ENCODE peak calls at places on chromosomes 3 and 15, in six cellular contexts. One of them, this sample, is unnamed.

GRCh38 chr15:73722425-73722824 is 30.7 kb downstream of the INSYN1 start:
- DNase-seq in fibroblast of mammary gland: no peak
- DNase-seq in NCI-H1105 treated with DMSO at 0.1 percent for 48 hours: no peak
- DNase-seq in GM12865: no peak
- DNase-seq in SK-N-MC: no peak
- DNase-seq in NCI-H2081: no peak
- DNase-seq in this sample: no peak

GRCh38 chr3:148074916-148075315 is 622.8 kb upstream of the AGTR1 start:
- DNase-seq in fibroblast of mammary gland: no peak
- DNase-seq in NCI-H1105 treated with DMSO at 0.1 percent for 48 hours: peak
- DNase-seq in GM12865: no peak
- DNase-seq in SK-N-MC: no peak
- DNase-seq in NCI-H2081: peak
- DNase-seq in this sample: no peak

GRCh38 chr3:170473358-170473757 is 54.7 kb downstream of the CLDN11 start:
- DNase-seq in fibroblast of mammary gland: no peak
- DNase-seq in NCI-H1105 treated with DMSO at 0.1 percent for 48 hours: no peak
- DNase-seq in GM12865: no peak
- DNase-seq in SK-N-MC: no peak
- DNase-seq in NCI-H2081: no peak
- DNase-seq in this sample: no peak

GRCh38 chr15:59501531-59502113 is 63.6 kb downstream of the FAM81A start:
- DNase-seq in fibroblast of mammary gland: peak
- DNase-seq in NCI-H1105 treated with DMSO at 0.1 percent for 48 hours: peak
- DNase-seq in GM12865: peak
- DNase-seq in SK-N-MC: peak
- DNase-seq in NCI-H2081: no peak
- DNase-seq in this sample: no peak

GRCh38 chr3:183131735-183132134 is 30.8 kb downstream of the LAMP3 start:
- DNase-seq in fibroblast of mammary gland: peak
- DNase-seq in NCI-H1105 treated with DMSO at 0.1 percent for 48 hours: no peak
- DNase-seq in GM12865: no peak
- DNase-seq in SK-N-MC: no peak
- DNase-seq in NCI-H2081: no peak
- DNase-seq in this sample: no peak

GRCh38 chr3:126450744-126451143 is 24.9 kb downstream of the ZXDC start:
- DNase-seq in fibroblast of mammary gland: no peak
- DNase-seq in NCI-H1105 treated with DMSO at 0.1 percent for 48 hours: no peak
- DNase-seq in GM12865: no peak
- DNase-seq in SK-N-MC: no peak
- DNase-seq in NCI-H2081: no peak
- DNase-seq in this sample: no peak

GRCh38 chr15:61028427-61028826 is 200.7 kb downstream of the RORA start:
- DNase-seq in fibroblast of mammary gland: no peak
- DNase-seq in NCI-H1105 treated with DMSO at 0.1 percent for 48 hours: no peak
- DNase-seq in GM12865: no peak
- DNase-seq in SK-N-MC: no peak
- DNase-seq in NCI-H2081: no peak
- DNase-seq in this sample: no peak

GRCh38 chr3:58496206-58496605 is 4.3 kb downstream of the KCTD6 start:
- DNase-seq in fibroblast of mammary gland: no peak
- DNase-seq in NCI-H1105 treated with DMSO at 0.1 percent for 48 hours: no peak
- DNase-seq in GM12865: no peak
- DNase-seq in SK-N-MC: no peak
- DNase-seq in NCI-H2081: no peak
- DNase-seq in this sample: no peak

GRCh38 chr15:33089878-33090757 is 104.4 kb downstream of the FMN1 start:
- DNase-seq in fibroblast of mammary gland: peak
- DNase-seq in NCI-H1105 treated with DMSO at 0.1 percent for 48 hours: peak
- DNase-seq in GM12865: peak
- DNase-seq in SK-N-MC: no peak
- DNase-seq in NCI-H2081: peak
- DNase-seq in this sample: no peak

GRCh38 chr3:53495518-53496501 is 1.4 kb downstream of the CACNA1D start:
- DNase-seq in fibroblast of mammary gland: no peak
- DNase-seq in NCI-H1105 treated with DMSO at 0.1 percent for 48 hours: peak
- DNase-seq in GM12865: no peak
- DNase-seq in SK-N-MC: no peak
- DNase-seq in NCI-H2081: peak
- DNase-seq in this sample: no peak